ENCODE peak calls at places on chromosomes 2 and 18, in six cellular contexts. One of them, this sample, is unnamed.

GRCh38 chr2:114286438-114286837 is 156.0 kb upstream of the DPP10 start:
- DNase-seq in effector memory CD8-positive, alpha-beta T cell: no peak
- DNase-seq in activated naive CD8-positive, alpha-beta T cell treated with anti-CD3 and anti-CD28 coated beads, Interleukin-2, amount 10 ng/mL, durations not matched to agents 7 days and 5 days: no peak
- DNase-seq in mammary epithelial cell: no peak
- DNase-seq in iris pigment epithelial cell: no peak
- DNase-seq in activated T-helper 1 cell treated with Interleukin-2 at 50 U/mL for 16 hours: no peak
- DNase-seq in this sample: no peak

GRCh38 chr18:524496-524895 is 24.0 kb upstream of the COLEC12 start:
- DNase-seq in effector memory CD8-positive, alpha-beta T cell: no peak
- DNase-seq in activated naive CD8-positive, alpha-beta T cell treated with anti-CD3 and anti-CD28 coated beads, Interleukin-2, amount 10 ng/mL, durations not matched to agents 7 days and 5 days: no peak
- DNase-seq in mammary epithelial cell: no peak
- DNase-seq in iris pigment epithelial cell: peak; percentile 81
- DNase-seq in activated T-helper 1 cell treated with Interleukin-2 at 50 U/mL for 16 hours: no peak
- DNase-seq in this sample: no peak

GRCh38 chr2:131493199-131494018 is 1.2 kb upstream of the MZT2A start:
- DNase-seq in effector memory CD8-positive, alpha-beta T cell: no peak
- DNase-seq in activated naive CD8-positive, alpha-beta T cell treated with anti-CD3 and anti-CD28 coated beads, Interleukin-2, amount 10 ng/mL, durations not matched to agents 7 days and 5 days: no peak
- DNase-seq in mammary epithelial cell: no peak
- DNase-seq in iris pigment epithelial cell: peak; percentile 8
- DNase-seq in activated T-helper 1 cell treated with Interleukin-2 at 50 U/mL for 16 hours: no peak
- DNase-seq in this sample: no peak

GRCh38 chr2:86046985-86047384 is 58.7 kb downstream of the POLR1A start:
- DNase-seq in effector memory CD8-positive, alpha-beta T cell: no peak
- DNase-seq in activated naive CD8-positive, alpha-beta T cell treated with anti-CD3 and anti-CD28 coated beads, Interleukin-2, amount 10 ng/mL, durations not matched to agents 7 days and 5 days: peak; percentile 9
- DNase-seq in mammary epithelial cell: peak; percentile 70
- DNase-seq in iris pigment epithelial cell: peak; percentile 52
- DNase-seq in activated T-helper 1 cell treated with Interleukin-2 at 50 U/mL for 16 hours: no peak
- DNase-seq in this sample: no peak

GRCh38 chr2:145975406-145975805 is 1455.5 kb upstream of the ZEB2 start:
- DNase-seq in effector memory CD8-positive, alpha-beta T cell: no peak
- DNase-seq in activated naive CD8-positive, alpha-beta T cell treated with anti-CD3 and anti-CD28 coated beads, Interleukin-2, amount 10 ng/mL, durations not matched to agents 7 days and 5 days: no peak
- DNase-seq in mammary epithelial cell: no peak
- DNase-seq in iris pigment epithelial cell: no peak
- DNase-seq in activated T-helper 1 cell treated with Interleukin-2 at 50 U/mL for 16 hours: no peak
- DNase-seq in this sample: no peak

GRCh38 chr2:97724946-97725688 is 11.7 kb downstream of the ZAP70 start:
- DNase-seq in effector memory CD8-positive, alpha-beta T cell: no peak
- DNase-seq in activated naive CD8-positive, alpha-beta T cell treated with anti-CD3 and anti-CD28 coated beads, Interleukin-2, amount 10 ng/mL, durations not matched to agents 7 days and 5 days: no peak
- DNase-seq in mammary epithelial cell: no peak
- DNase-seq in iris pigment epithelial cell: no peak
- DNase-seq in activated T-helper 1 cell treated with Interleukin-2 at 50 U/mL for 16 hours: no peak
- DNase-seq in this sample: no peak

GRCh38 chr2:169478339-169478738 is 955 bp upstream of the BBS5 start:
- DNase-seq in effector memory CD8-positive, alpha-beta T cell: no peak
- DNase-seq in activated naive CD8-positive, alpha-beta T cell treated with anti-CD3 and anti-CD28 coated beads, Interleukin-2, amount 10 ng/mL, durations not matched to agents 7 days and 5 days: no peak
- DNase-seq in mammary epithelial cell: no peak
- DNase-seq in iris pigment epithelial cell: peak; percentile 52
- DNase-seq in activated T-helper 1 cell treated with Interleukin-2 at 50 U/mL for 16 hours: no peak
- DNase-seq in this sample: no peak

GRCh38 chr2:111106720-111107119 is 14.0 kb upstream of the BCL2L11 start:
- DNase-seq in effector memory CD8-positive, alpha-beta T cell: no peak
- DNase-seq in activated naive CD8-positive, alpha-beta T cell treated with anti-CD3 and anti-CD28 coated beads, Interleukin-2, amount 10 ng/mL, durations not matched to agents 7 days and 5 days: no peak
- DNase-seq in mammary epithelial cell: peak; percentile 16
- DNase-seq in iris pigment epithelial cell: no peak
- DNase-seq in activated T-helper 1 cell treated with Interleukin-2 at 50 U/mL for 16 hours: no peak
- DNase-seq in this sample: no peak

GRCh38 chr2:69168144-69168813 is 155.3 kb downstream of the ANTXR1 start:
- DNase-seq in effector memory CD8-positive, alpha-beta T cell: no peak
- DNase-seq in activated naive CD8-positive, alpha-beta T cell treated with anti-CD3 and anti-CD28 coated beads, Interleukin-2, amount 10 ng/mL, durations not matched to agents 7 days and 5 days: no peak
- DNase-seq in mammary epithelial cell: peak; percentile 23
- DNase-seq in iris pigment epithelial cell: no peak
- DNase-seq in activated T-helper 1 cell treated with Interleukin-2 at 50 U/mL for 16 hours: no peak
- DNase-seq in this sample: no peak

GRCh38 chr2:234235191-234235590 is 184.7 kb downstream of the SPP2 start:
- DNase-seq in effector memory CD8-positive, alpha-beta T cell: no peak
- DNase-seq in activated naive CD8-positive, alpha-beta T cell treated with anti-CD3 and anti-CD28 coated beads, Interleukin-2, amount 10 ng/mL, durations not matched to agents 7 days and 5 days: no peak
- DNase-seq in mammary epithelial cell: no peak
- DNase-seq in iris pigment epithelial cell: no peak
- DNase-seq in activated T-helper 1 cell treated with Interleukin-2 at 50 U/mL for 16 hours: no peak
- DNase-seq in this sample: no peak

GRCh38 chr2:171411791-171412483 is 21.9 kb downstream of the METTL8 start:
- DNase-seq in effector memory CD8-positive, alpha-beta T cell: no peak
- DNase-seq in activated naive CD8-positive, alpha-beta T cell treated with anti-CD3 and anti-CD28 coated beads, Interleukin-2, amount 10 ng/mL, durations not matched to agents 7 days and 5 days: no peak
- DNase-seq in mammary epithelial cell: no peak
- DNase-seq in iris pigment epithelial cell: peak; percentile 72
- DNase-seq in activated T-helper 1 cell treated with Interleukin-2 at 50 U/mL for 16 hours: no peak
- DNase-seq in this sample: no peak

This sample was measured in germinal center.